ENCODE peak calls at places on chromosomes 11 and 22, in ten cellular contexts. M is upper lobe of right lung, W is AG04450, E is stomach, T is cardiac muscle cell, C is brain microvascular endothelial cell, G is MM.1S, I is PC-9, L is sigmoid colon, A is RWPE1. S is an unnamed sample.

GRCh38 chr11:117572671-117573070 is 224.3 kb downstream of the DSCAML1 start:
- DNase-seq in L (no peak), G (no peak), C (no peak), W (no peak), M (peak), T (no peak), A (no peak), I (no peak), E (no peak), S (no peak)

GRCh38 chr22:32920032-32920628 is 118.6 kb downstream of the TIMP3 start:
- DNase-seq in C (no peak), T (peak), G (no peak), A (no peak), M (no peak), W (peak), I (no peak), L (peak), E (no peak), S (no peak)

GRCh38 chr22:39343259-39344045 is 6.3 kb upstream of the SYNGR1 start:
- DNase-seq in I (peak), A (peak), C (peak), E (peak), W (no peak), G (peak), M (peak), L (no peak), T (peak), S (peak)

GRCh38 chr11:103110406-103110805 is 1.2 kb downstream of the DYNC2H1 start:
- DNase-seq in I (no peak), A (peak), W (no peak), G (no peak), L (no peak), M (no peak), C (peak), E (no peak), T (peak), S (no peak)

GRCh38 chr11:126118806-126119205 is 56.1 kb upstream of the CDON start:
- DNase-seq in L (peak), C (no peak), W (no peak), T (no peak), M (no peak), E (no peak), I (peak), A (no peak), G (no peak), S (no peak)

GRCh38 chr11:59616396-59616982 is 915 bp upstream of the OSBP start:
- DNase-seq in G (no peak), M (peak), L (no peak), T (no peak), I (no peak), C (no peak), A (no peak), W (no peak), E (no peak), S (no peak)

GRCh38 chr11:113073290-113073953 is 112.2 kb downstream of the NCAM1 start:
- DNase-seq in C (no peak), A (no peak), T (no peak), G (no peak), L (no peak), I (no peak), W (no peak), M (no peak), E (no peak), S (no peak)

GRCh38 chr11:7657306-7658025 is 15.8 kb downstream of the CYB5R2 start:
- DNase-seq in W (no peak), C (peak), G (peak), E (peak), T (peak), M (no peak), L (peak), A (peak), I (peak), S (no peak)

GRCh38 chr11:122897606-122898210 is 15.1 kb downstream of the JHY start:
- DNase-seq in I (peak), G (no peak), E (no peak), W (no peak), A (peak), T (peak), M (no peak), C (peak), L (no peak), S (no peak)

GRCh38 chr11:55942785-55943392 is 6.7 kb upstream of the OR5I1 start:
- DNase-seq in T (peak), C (peak), E (no peak), L (no peak), A (peak), I (peak), G (peak), M (no peak), W (no peak), S (no peak)

GRCh38 chr22:40453676-40454075 is 83.3 kb downstream of the SGSM3 start:
- DNase-seq in A (no peak), E (no peak), I (no peak), M (no peak), C (no peak), W (no peak), T (peak), G (no peak), L (no peak), S (no peak)

GRCh38 chr22:31753005-31753633 is 700 bp upstream of the DEPDC5 start:
- DNase-seq in W (no peak), L (peak), A (peak), T (peak), G (no peak), I (peak), M (peak), C (no peak), E (peak), S (peak)

GRCh38 chr22:45864959-45865496 is 111.9 kb downstream of the WNT7B start:
- DNase-seq in E (peak), G (no peak), A (no peak), T (no peak), C (no peak), M (no peak), W (no peak), I (no peak), L (peak), S (no peak)
- H3K27ac ChIP-seq in E (no peak), G (no peak), A (peak), T (no peak), C (no peak), M (peak), W (no peak), I (no peak), L (no peak), S (no peak)

GRCh38 chr11:35144103-35144741 is 5.3 kb downstream of the CD44 start:
- DNase-seq in M (peak), I (peak), W (peak), C (peak), L (no peak), G (peak), A (peak), E (peak), T (peak), S (peak)
- H3K27ac ChIP-seq in M (peak), I (peak), W (peak), C (peak), L (peak), G (peak), A (peak), E (peak), T (no peak), S (peak)

DNA sequence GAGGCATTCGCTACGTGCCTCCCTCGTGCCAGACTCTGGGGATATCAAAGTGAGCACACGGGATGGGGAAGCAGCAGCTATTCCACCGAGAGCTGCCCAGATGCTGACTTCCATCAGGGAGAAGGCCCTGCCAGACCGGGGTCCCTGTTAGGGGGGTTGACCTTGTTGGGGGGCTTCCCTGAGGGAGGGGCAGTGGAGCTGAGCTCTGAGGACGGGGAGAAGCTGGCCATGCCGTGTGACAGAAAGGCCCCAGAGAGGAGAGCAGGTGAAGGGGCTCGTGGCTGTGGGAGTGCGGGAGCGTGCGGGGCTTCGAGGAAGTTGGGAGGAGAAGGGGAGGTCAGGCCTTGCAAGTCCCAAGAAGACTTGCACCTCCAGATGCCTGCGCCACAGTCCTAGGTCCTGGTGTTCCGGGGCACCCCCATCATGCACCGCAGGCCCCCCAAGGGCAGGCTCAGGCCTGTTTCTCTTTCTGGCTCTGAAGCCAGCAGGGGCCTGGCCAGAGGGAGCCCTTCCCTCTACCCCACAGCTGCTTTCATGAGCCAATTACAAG is 94.4 kb downstream of the ARHGAP8 start:
- DNase-seq in M (no peak), T (no peak), C (no peak), E (no peak), A (no peak), W (no peak), I (no peak), G (no peak), L (no peak), S (no peak)
- H3K27ac ChIP-seq in M (no peak), T (no peak), C (no peak), E (no peak), A (no peak), W (no peak), I (no peak), G (no peak), L (no peak), S (no peak)

GRCh38 chr22:38111941-38112355 is 1.5 kb upstream of the BAIAP2L2 start:
- DNase-seq in E (peak), T (no peak), W (no peak), L (no peak), I (no peak), C (no peak), A (no peak), G (no peak), M (no peak), S (no peak)
- H3K27ac ChIP-seq in E (peak), T (no peak), W (no peak), L (no peak), I (no peak), C (no peak), A (peak), G (no peak), M (no peak), S (no peak)

GRCh38 chr11:72840780-72841179 is 26.6 kb downstream of the ATG16L2 start:
- DNase-seq in M (no peak), G (no peak), W (peak), I (peak), T (peak), L (no peak), C (peak), A (peak), E (no peak), S (no peak)

GRCh38 chr11:72842126-72842525 is 27.9 kb downstream of the ATG16L2 start:
- DNase-seq in W (no peak), E (no peak), L (no peak), I (no peak), G (no peak), T (no peak), M (no peak), C (no peak), A (no peak), S (no peak)

GRCh38 chr11:72836111-72836510 is 21.9 kb downstream of the ATG16L2 start:
- DNase-seq in G (no peak), A (no peak), T (no peak), I (no peak), E (no peak), M (peak), C (no peak), W (no peak), L (peak), S (no peak)

GRCh38 chr11:72841397-72841796 is 27.2 kb downstream of the ATG16L2 start:
- DNase-seq in L (no peak), I (no peak), G (no peak), A (no peak), W (no peak), T (no peak), C (no peak), E (no peak), M (no peak), S (no peak)

GRCh38 chr11:72838691-72839305 is 24.6 kb downstream of the ATG16L2 start:
- DNase-seq in L (no peak), W (no peak), T (no peak), C (no peak), G (no peak), M (no peak), E (no peak), A (peak), I (no peak), S (no peak)
- H3K27ac ChIP-seq in L (no peak), W (no peak), T (no peak), C (no peak), G (no peak), M (no peak), E (no peak), A (peak), I (no peak), S (no peak)

GRCh38 chr11:89626366-89626765 is 83.7 kb upstream of the TRIM77 start:
- DNase-seq in L (no peak), C (no peak), I (no peak), T (no peak), W (no peak), A (no peak), G (no peak), M (no peak), E (no peak), S (no peak)
- H3K27ac ChIP-seq in L (no peak), C (no peak), I (no peak), T (no peak), W (no peak), A (no peak), G (no peak), M (no peak), E (no peak), S (no peak)

DNA sequence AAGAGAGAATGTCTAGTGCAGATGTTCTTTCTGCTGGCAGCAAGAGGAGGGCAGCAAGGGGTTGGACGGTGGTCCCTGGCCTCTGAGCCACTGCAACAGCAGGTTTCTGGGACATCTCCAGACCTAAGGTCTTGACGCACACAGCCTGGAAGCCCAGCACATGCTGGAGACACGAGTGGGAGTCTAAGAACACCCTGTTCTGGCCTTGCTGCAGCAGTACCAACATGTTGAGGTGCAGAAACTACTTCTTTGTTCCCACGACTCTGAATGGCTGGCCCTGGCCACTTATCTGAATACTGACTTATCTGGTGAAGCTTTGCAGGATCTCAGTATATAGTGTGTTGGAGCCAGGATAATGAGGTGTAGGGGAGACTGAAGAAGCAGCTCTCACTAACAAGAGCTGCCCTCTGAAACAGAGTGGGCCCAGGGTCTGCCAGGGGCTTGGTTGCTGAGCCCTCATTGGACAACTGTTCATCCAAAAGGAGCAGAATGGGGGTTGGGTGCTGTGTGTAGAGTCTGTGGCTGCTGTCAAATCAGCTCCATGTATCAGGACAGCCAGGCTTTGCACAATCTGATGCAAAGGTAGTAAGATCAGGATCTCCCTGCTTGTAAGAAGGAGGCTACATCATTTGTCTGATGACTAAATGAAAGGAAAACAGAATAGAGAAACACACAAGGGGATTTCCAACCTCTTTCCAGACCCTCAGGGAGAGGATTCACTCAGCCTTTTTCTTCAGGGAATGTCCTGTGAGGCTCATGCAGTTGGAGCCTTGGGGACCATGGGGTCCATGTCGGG is 7.0 kb downstream of the MICAL2 start:
- DNase-seq in M (no peak), W (no peak), A (no peak), I (no peak), G (no peak), T (no peak), E (no peak), C (no peak), L (peak), S (no peak)
- H3K27ac ChIP-seq in M (no peak), W (peak), A (peak), I (no peak), G (no peak), T (peak), E (peak), C (peak), L (peak), S (no peak)

S was measured in DND-41.